ENCODE peak calls at places on chromosomes 4 and X, in seven cellular contexts. One of them, this sample, is unnamed.
A peak's percentile ranks its signal among the peaks of the same experiment; 100 is the strongest.

GRCh38 chrX:155886409-155886808 is 5.3 kb downstream of the VAMP7 start:
- DNase-seq in tibial artery: no peak
- DNase-seq in RWPE2: no peak
- DNase-seq in left lung: no peak
- DNase-seq in right cardiac atrium: no peak
- DNase-seq in CD8-positive, alpha-beta memory T cell: no peak
- DNase-seq in cardiac muscle cell: no peak
- DNase-seq in this sample: no peak

GRCh38 chr4:23888421-23889319 is 1.2 kb downstream of the PPARGC1A start:
- DNase-seq in cardiac muscle cell: peak; percentile 71
- DNase-seq in CD8-positive, alpha-beta memory T cell: no peak
- DNase-seq in left lung: no peak
- DNase-seq in RWPE2: no peak
- DNase-seq in right cardiac atrium: no peak
- DNase-seq in tibial artery: peak; percentile 64
- DNase-seq in this sample: no peak

GRCh38 chrX:153580700-153581386 is 18.1 kb downstream of the CCNQ start:
- DNase-seq in cardiac muscle cell: no peak
- DNase-seq in right cardiac atrium: peak; percentile 28
- DNase-seq in tibial artery: no peak
- DNase-seq in RWPE2: no peak
- DNase-seq in left lung: no peak
- DNase-seq in CD8-positive, alpha-beta memory T cell: no peak
- DNase-seq in this sample: no peak

GRCh38 chrX:141733371-141733770 is 34.8 kb upstream of the SPANXD start:
- DNase-seq in RWPE2: no peak
- DNase-seq in right cardiac atrium: no peak
- DNase-seq in tibial artery: no peak
- DNase-seq in left lung: no peak
- DNase-seq in cardiac muscle cell: no peak
- DNase-seq in CD8-positive, alpha-beta memory T cell: no peak
- DNase-seq in this sample: no peak

GRCh38 chrX:32421266-32421665 is 790.1 kb downstream of the DMD start:
- DNase-seq in CD8-positive, alpha-beta memory T cell: no peak
- DNase-seq in cardiac muscle cell: no peak
- DNase-seq in RWPE2: no peak
- DNase-seq in tibial artery: no peak
- DNase-seq in right cardiac atrium: no peak
- DNase-seq in left lung: no peak
- DNase-seq in this sample: no peak

GRCh38 chr4:186485621-186486062 is 69.7 kb downstream of the MTNR1A start:
- DNase-seq in left lung: peak; percentile 62
- DNase-seq in tibial artery: peak; percentile 66
- DNase-seq in right cardiac atrium: peak; percentile 59
- DNase-seq in cardiac muscle cell: peak; percentile 35
- DNase-seq in RWPE2: no peak
- DNase-seq in CD8-positive, alpha-beta memory T cell: no peak
- DNase-seq in this sample: peak; percentile 42

GRCh38 chr4:137467537-137467936 is 64.8 kb downstream of the PCDH18 start:
- DNase-seq in right cardiac atrium: no peak
- DNase-seq in CD8-positive, alpha-beta memory T cell: no peak
- DNase-seq in left lung: no peak
- DNase-seq in RWPE2: no peak
- DNase-seq in tibial artery: no peak
- DNase-seq in cardiac muscle cell: no peak
- DNase-seq in this sample: no peak

GRCh38 chr4:74094227-74094626 is 4.8 kb downstream of the CXCL2 start:
- DNase-seq in right cardiac atrium: no peak
- DNase-seq in RWPE2: no peak
- DNase-seq in cardiac muscle cell: no peak
- DNase-seq in CD8-positive, alpha-beta memory T cell: no peak
- DNase-seq in tibial artery: no peak
- DNase-seq in left lung: no peak
- DNase-seq in this sample: no peak

GRCh38 chr4:138975225-138975624 is 40.4 kb upstream of the NOCT start:
- DNase-seq in left lung: no peak
- DNase-seq in cardiac muscle cell: no peak
- DNase-seq in CD8-positive, alpha-beta memory T cell: no peak
- DNase-seq in right cardiac atrium: no peak
- DNase-seq in tibial artery: no peak
- DNase-seq in RWPE2: no peak
- DNase-seq in this sample: no peak

GRCh38 chrX:68193234-68193633 is 240.1 kb downstream of the OPHN1 start:
- DNase-seq in tibial artery: no peak
- DNase-seq in left lung: no peak
- DNase-seq in right cardiac atrium: no peak
- DNase-seq in CD8-positive, alpha-beta memory T cell: no peak
- DNase-seq in cardiac muscle cell: no peak
- DNase-seq in RWPE2: no peak
- DNase-seq in this sample: no peak

GRCh38 chr4:6680372-6681034 is 13.2 kb upstream of the S100P start:
- DNase-seq in left lung: no peak
- DNase-seq in CD8-positive, alpha-beta memory T cell: peak; percentile 18
- DNase-seq in RWPE2: no peak
- DNase-seq in right cardiac atrium: no peak
- DNase-seq in tibial artery: no peak
- DNase-seq in cardiac muscle cell: no peak
- DNase-seq in this sample: no peak
- H3K27ac ChIP-seq in left lung: no peak overlapping the region
- H3K27ac ChIP-seq in CD8-positive, alpha-beta memory T cell: no peak overlapping the region
- H3K27ac ChIP-seq in RWPE2: no peak overlapping the region
- H3K27ac ChIP-seq in right cardiac atrium: no peak overlapping the region
- H3K27ac ChIP-seq in tibial artery: no peak overlapping the region
- H3K27ac ChIP-seq in cardiac muscle cell: no peak overlapping the region
- H3K27ac ChIP-seq in this sample: no peak overlapping the region

DNA sequence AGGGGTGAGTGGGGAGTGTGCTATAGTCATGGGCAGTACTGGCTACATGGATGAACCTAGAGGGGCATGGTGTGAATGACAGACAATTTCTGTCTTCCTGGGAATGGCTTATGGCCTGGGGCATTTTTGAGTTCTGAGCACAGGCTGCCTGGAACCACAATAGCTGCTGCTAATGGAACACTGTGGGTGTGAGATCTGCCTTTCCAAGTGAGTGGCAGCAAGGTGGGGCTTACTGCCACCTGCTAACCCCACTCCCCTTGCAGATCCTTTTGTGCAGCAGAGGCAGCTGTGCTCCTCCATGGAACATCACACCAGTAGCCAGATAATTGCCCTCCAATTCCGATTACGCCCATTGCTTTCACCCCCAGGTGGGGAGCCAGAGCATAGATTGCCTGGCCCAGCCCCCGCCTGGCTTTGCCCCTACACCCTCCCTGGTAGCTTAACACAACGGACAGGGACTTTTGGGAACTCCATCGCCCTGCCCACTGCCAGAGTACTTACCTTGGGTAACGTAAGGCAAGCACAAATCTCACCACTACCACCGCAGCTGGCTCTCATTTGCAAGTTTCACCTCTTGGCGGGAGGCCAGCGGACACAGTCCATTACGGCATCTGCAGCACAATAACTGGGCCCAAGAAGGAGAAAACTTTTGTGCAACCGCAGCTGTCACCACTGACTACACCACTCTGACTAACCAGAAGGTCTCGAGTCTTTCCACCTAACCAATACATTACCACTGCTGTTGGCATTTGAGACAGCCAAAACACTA is 421.2 kb upstream of the NWD2 start:
- DNase-seq in cardiac muscle cell: no peak
- DNase-seq in CD8-positive, alpha-beta memory T cell: no peak
- DNase-seq in left lung: no peak
- DNase-seq in RWPE2: no peak
- DNase-seq in right cardiac atrium: peak; percentile 30
- DNase-seq in tibial artery: no peak
- DNase-seq in this sample: no peak
- H3K27ac ChIP-seq in cardiac muscle cell: no peak overlapping the region
- H3K27ac ChIP-seq in CD8-positive, alpha-beta memory T cell: no peak overlapping the region
- H3K27ac ChIP-seq in left lung: no peak overlapping the region
- H3K27ac ChIP-seq in RWPE2: no peak overlapping the region
- H3K27ac ChIP-seq in right cardiac atrium: no peak overlapping the region
- H3K27ac ChIP-seq in tibial artery: no peak overlapping the region
- H3K27ac ChIP-seq in this sample: no peak overlapping the region

GRCh38 chr4:2412885-2413716 is 5.3 kb downstream of the ZFYVE28 start:
- DNase-seq in cardiac muscle cell: peak; percentile 87
- DNase-seq in right cardiac atrium: peak; percentile 89
- DNase-seq in left lung: peak; percentile 94
- DNase-seq in tibial artery: peak; percentile 90
- DNase-seq in RWPE2: peak; percentile 89
- DNase-seq in CD8-positive, alpha-beta memory T cell: peak; percentile 96
- DNase-seq in this sample: peak; percentile 49

GRCh38 chr4:2415213-2415612 is 3.2 kb downstream of the ZFYVE28 start:
- DNase-seq in tibial artery: no peak
- DNase-seq in right cardiac atrium: no peak
- DNase-seq in RWPE2: no peak
- DNase-seq in left lung: peak; percentile 3
- DNase-seq in cardiac muscle cell: no peak
- DNase-seq in CD8-positive, alpha-beta memory T cell: no peak
- DNase-seq in this sample: no peak

GRCh38 chr4:2411786-2412510 is 6.5 kb downstream of the ZFYVE28 start:
- DNase-seq in left lung: peak; percentile 35
- DNase-seq in RWPE2: peak; percentile 43
- DNase-seq in cardiac muscle cell: no peak
- DNase-seq in CD8-positive, alpha-beta memory T cell: no peak
- DNase-seq in right cardiac atrium: no peak
- DNase-seq in tibial artery: no peak
- DNase-seq in this sample: no peak

GRCh38 chr4:2413821-2414610 is 4.4 kb downstream of the ZFYVE28 start:
- DNase-seq in CD8-positive, alpha-beta memory T cell: peak; percentile 64
- DNase-seq in left lung: peak; percentile 64
- DNase-seq in RWPE2: no peak
- DNase-seq in cardiac muscle cell: peak; percentile 60
- DNase-seq in right cardiac atrium: no peak
- DNase-seq in tibial artery: no peak
- DNase-seq in this sample: no peak

DNA sequence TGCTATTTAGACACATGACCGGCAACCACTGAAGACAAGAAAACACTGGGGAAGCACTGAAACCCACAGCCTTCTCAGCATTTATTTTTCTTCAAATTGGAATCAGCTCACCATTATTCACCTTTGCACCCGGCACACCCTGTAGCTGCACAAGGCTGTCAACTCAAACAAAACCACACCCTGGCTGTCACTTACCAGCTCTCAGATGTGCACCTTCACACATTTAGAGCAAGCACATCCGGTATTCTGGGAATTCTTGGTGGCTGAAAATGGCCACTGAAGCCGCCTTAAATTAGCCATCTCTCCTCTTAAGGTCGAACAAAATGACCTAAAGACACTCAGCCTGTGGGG is 5.9 kb downstream of the ZFYVE28 start:
- DNase-seq in right cardiac atrium: no peak
- DNase-seq in left lung: peak; percentile 4
- DNase-seq in CD8-positive, alpha-beta memory T cell: peak; percentile 82
- DNase-seq in cardiac muscle cell: no peak
- DNase-seq in RWPE2: no peak
- DNase-seq in tibial artery: no peak
- DNase-seq in this sample: no peak
- H3K27ac ChIP-seq in right cardiac atrium: peak overlapping the region; percentile 31
- H3K27ac ChIP-seq in left lung: peak overlapping the region; percentile 67
- H3K27ac ChIP-seq in CD8-positive, alpha-beta memory T cell: peak overlapping the region; percentile 95
- H3K27ac ChIP-seq in cardiac muscle cell: no peak overlapping the region
- H3K27ac ChIP-seq in RWPE2: peak overlapping the region; percentile 84
- H3K27ac ChIP-seq in tibial artery: no peak overlapping the region
- H3K27ac ChIP-seq in this sample: peak overlapping the region; percentile 76

DNA sequence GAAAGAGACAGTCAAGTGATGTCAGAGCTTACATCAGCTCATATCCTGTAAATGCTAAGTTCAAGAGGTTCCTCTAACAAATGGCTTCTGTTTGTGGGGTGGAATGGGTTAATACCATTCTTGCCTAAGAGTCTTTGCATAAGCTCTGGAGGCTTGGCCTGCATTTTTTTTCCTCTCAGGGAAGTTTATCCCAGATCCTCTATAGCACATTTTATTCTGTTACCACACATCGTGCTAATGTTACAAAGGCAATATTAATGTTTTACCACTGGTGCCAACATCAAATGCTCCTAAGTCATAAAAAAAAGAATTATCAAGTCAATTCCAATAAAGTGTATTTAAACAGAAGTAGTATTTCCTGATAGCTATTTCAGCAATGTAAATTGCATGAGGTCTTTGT is 2.9 kb upstream of the ADH6 start:
- DNase-seq in CD8-positive, alpha-beta memory T cell: no peak
- DNase-seq in cardiac muscle cell: peak; percentile 64
- DNase-seq in tibial artery: no peak
- DNase-seq in RWPE2: no peak
- DNase-seq in left lung: no peak
- DNase-seq in right cardiac atrium: no peak
- DNase-seq in this sample: no peak
- H3K27ac ChIP-seq in CD8-positive, alpha-beta memory T cell: no peak overlapping the region
- H3K27ac ChIP-seq in cardiac muscle cell: no peak overlapping the region
- H3K27ac ChIP-seq in tibial artery: no peak overlapping the region
- H3K27ac ChIP-seq in RWPE2: no peak overlapping the region
- H3K27ac ChIP-seq in left lung: no peak overlapping the region
- H3K27ac ChIP-seq in right cardiac atrium: no peak overlapping the region
- H3K27ac ChIP-seq in this sample: no peak overlapping the region

GRCh38 chr4:48332661-48333060 is 8.7 kb upstream of the SLAIN2 start:
- DNase-seq in RWPE2: no peak
- DNase-seq in CD8-positive, alpha-beta memory T cell: no peak
- DNase-seq in tibial artery: no peak
- DNase-seq in left lung: no peak
- DNase-seq in cardiac muscle cell: peak; percentile 54
- DNase-seq in right cardiac atrium: no peak
- DNase-seq in this sample: no peak
- H3K27ac ChIP-seq in RWPE2: peak overlapping the region; percentile 58
- H3K27ac ChIP-seq in CD8-positive, alpha-beta memory T cell: no peak overlapping the region
- H3K27ac ChIP-seq in tibial artery: no peak overlapping the region
- H3K27ac ChIP-seq in left lung: no peak overlapping the region
- H3K27ac ChIP-seq in cardiac muscle cell: no peak overlapping the region
- H3K27ac ChIP-seq in right cardiac atrium: no peak overlapping the region
- H3K27ac ChIP-seq in this sample: no peak overlapping the region

DNA sequence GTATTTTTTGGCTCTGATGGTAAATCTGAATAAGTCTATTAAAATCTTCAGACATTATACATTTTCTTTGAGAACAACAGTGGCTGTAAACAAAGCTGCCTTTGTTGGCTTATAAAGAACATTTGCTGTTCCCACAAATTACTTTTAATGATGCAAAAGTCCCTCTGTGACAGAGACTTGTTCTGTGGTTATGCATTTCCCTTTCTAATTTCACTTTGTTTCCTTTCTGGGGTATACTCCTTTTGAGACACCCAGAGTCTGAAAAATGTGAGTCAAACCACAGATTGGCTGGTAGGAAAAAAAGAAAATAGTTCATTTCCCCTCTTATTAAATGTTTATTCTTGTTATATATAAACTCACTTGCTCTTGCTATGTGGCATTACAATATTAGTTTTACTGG is 402.4 kb downstream of the PACRGL start:
- DNase-seq in CD8-positive, alpha-beta memory T cell: no peak
- DNase-seq in left lung: no peak
- DNase-seq in RWPE2: no peak
- DNase-seq in right cardiac atrium: no peak
- DNase-seq in tibial artery: no peak
- DNase-seq in cardiac muscle cell: no peak
- DNase-seq in this sample: no peak
- H3K27ac ChIP-seq in CD8-positive, alpha-beta memory T cell: no peak overlapping the region
- H3K27ac ChIP-seq in left lung: no peak overlapping the region
- H3K27ac ChIP-seq in RWPE2: no peak overlapping the region
- H3K27ac ChIP-seq in right cardiac atrium: no peak overlapping the region
- H3K27ac ChIP-seq in tibial artery: no peak overlapping the region
- H3K27ac ChIP-seq in cardiac muscle cell: no peak overlapping the region
- H3K27ac ChIP-seq in this sample: no peak overlapping the region

GRCh38 chr4:140523370-140523856 is 555 bp upstream of the ELMOD2 start:
- DNase-seq in cardiac muscle cell: no peak
- DNase-seq in tibial artery: no peak
- DNase-seq in right cardiac atrium: no peak
- DNase-seq in CD8-positive, alpha-beta memory T cell: no peak
- DNase-seq in left lung: no peak
- DNase-seq in RWPE2: no peak
- DNase-seq in this sample: no peak
- H3K27ac ChIP-seq in cardiac muscle cell: no peak overlapping the region
- H3K27ac ChIP-seq in tibial artery: peak overlapping the region; percentile 79
- H3K27ac ChIP-seq in right cardiac atrium: no peak overlapping the region
- H3K27ac ChIP-seq in CD8-positive, alpha-beta memory T cell: no peak overlapping the region
- H3K27ac ChIP-seq in left lung: no peak overlapping the region
- H3K27ac ChIP-seq in RWPE2: no peak overlapping the region
- H3K27ac ChIP-seq in this sample: peak overlapping the region; percentile 4

This sample was measured in caudate nucleus.